ENCODE peak calls at places on chromosome 11, in eight cellular contexts. A, H, Y, C, Q, K, N and E are unnamed samples.

GRCh38 chr11:75421902-75422247 is 11.1 kb downstream of the KLHL35 start:
- DNase-seq in A (no peak), C (no peak), Y (no peak), H (no peak), Q (no peak), N (no peak), K (no peak), E (no peak)

GRCh38 chr11:17473071-17473744 is 3.4 kb downstream of the ABCC8 start:
- DNase-seq in Q (no peak), N (peak; percentile 8), A (peak; percentile 5), C (no peak), H (no peak), K (no peak), Y (no peak), E (no peak)

GRCh38 chr11:30911247-30911646 is 325.1 kb upstream of the MPPED2 start:
- DNase-seq in Q (no peak), Y (no peak), C (no peak), N (no peak), H (no peak), K (no peak), A (no peak), E (no peak)

GRCh38 chr11:108498046-108498815 is at the start of gene POGLUT3:
- DNase-seq in N (peak; percentile 86), A (peak; percentile 75), H (peak; percentile 62), C (peak; percentile 81), K (no peak), Y (peak; percentile 58), Q (peak; percentile 48), E (no peak)

GRCh38 chr11:33068611-33069340 is 29.4 kb downstream of the TCP11L1 start:
- DNase-seq in Q (no peak), K (no peak), N (no peak), A (no peak), H (no peak), C (no peak), Y (no peak), E (no peak)

GRCh38 chr11:124402326-124402922 is 3.6 kb upstream of the OR8B3 start:
- DNase-seq in H (no peak), C (no peak), Y (peak; percentile 11), K (peak; percentile 62), N (peak; percentile 89), Q (peak; percentile 92), A (peak; percentile 93), E (peak; percentile 58)

GRCh38 chr11:76701701-76702100 is 31.2 kb upstream of the LRRC32 start:
- DNase-seq in Y (no peak), Q (peak; percentile 50), N (no peak), C (no peak), A (peak; percentile 84), K (no peak), H (no peak), E (no peak)

GRCh38 chr11:75223954-75224643 is 16.5 kb upstream of the TPBGL start:
- DNase-seq in A (no peak), Y (no peak), H (no peak), Q (no peak), N (no peak), K (no peak), C (peak; percentile 46), E (no peak)

GRCh38 chr11:103013426-103013825 is 57.9 kb upstream of the MMP13 start:
- DNase-seq in Q (peak; percentile 51), N (no peak), A (no peak), K (peak; percentile 50), Y (no peak), H (no peak), C (no peak), E (no peak)

GRCh38 chr11:44564198-44564597 is 1.3 kb upstream of the CD82 start:
- DNase-seq in Y (no peak), K (no peak), C (no peak), Q (no peak), A (peak; percentile 11), H (no peak), N (no peak), E (no peak)

GRCh38 chr11:118052581-118053206 is 24.2 kb upstream of the TMPRSS4 start:
- DNase-seq in N (no peak), K (no peak), A (no peak), Y (no peak), H (no peak), C (peak; percentile 45), Q (no peak), E (no peak)

GRCh38 chr11:1531961-1532586 is 40.0 kb downstream of the DUSP8 start:
- DNase-seq in Y (no peak), N (no peak), Q (no peak), H (no peak), A (peak; percentile 94), C (no peak), K (no peak), E (no peak)

GRCh38 chr11:125224391-125225015 is 60.0 kb downstream of the PKNOX2 start:
- DNase-seq in Y (no peak), C (no peak), H (no peak), N (peak; percentile 53), Q (peak; percentile 59), K (no peak), A (peak; percentile 33), E (no peak)

GRCh38 chr11:360326-361280 is 8.7 kb upstream of the B4GALNT4 start:
- DNase-seq in Y (no peak), K (no peak), Q (no peak), C (no peak), A (no peak), H (no peak), N (no peak), E (no peak)

GRCh38 chr11:66417000-66417399 is 3.8 kb upstream of the NPAS4 start:
- DNase-seq in Q (no peak), K (no peak), Y (no peak), N (no peak), H (no peak), A (no peak), C (no peak), E (no peak)

GRCh38 chr11:66420671-66421476 is at the start of gene NPAS4:
- DNase-seq in K (no peak), Q (no peak), N (no peak), C (no peak), H (no peak), Y (no peak), A (no peak), E (no peak)

GRCh38 chr11:66419825-66420224 is 1.0 kb upstream of the NPAS4 start:
- DNase-seq in H (no peak), C (no peak), N (no peak), Q (no peak), Y (no peak), K (no peak), A (no peak), E (no peak)

GRCh38 chr11:66418986-66419308 is 1.9 kb upstream of the NPAS4 start:
- DNase-seq in A (no peak), K (no peak), Q (no peak), C (no peak), H (no peak), Y (no peak), N (no peak), E (no peak)

GRCh38 chr11:66418168-66418985 is 2.5 kb upstream of the NPAS4 start:
- DNase-seq in C (no peak), H (peak; percentile 59), Y (peak; percentile 26), K (peak; percentile 82), A (peak; percentile 99), Q (peak; percentile 93), N (peak; percentile 85), E (peak; percentile 84)
- H3K4me3 ChIP-seq in C (no peak overlapping the region), H (no peak overlapping the region), Y (no peak overlapping the region), K (no peak overlapping the region), A (peak overlapping the region; percentile 1), Q (no peak overlapping the region), N (no peak overlapping the region), E (no peak overlapping the region)

GRCh38 chr11:115887727-115888126 is 383.5 kb upstream of the CADM1 start:
- DNase-seq in A (no peak), N (no peak), K (no peak), C (no peak), Q (no peak), H (no peak), Y (no peak), E (no peak)

GRCh38 chr11:115884800-115885445 is 380.7 kb upstream of the CADM1 start:
- DNase-seq in A (no peak), N (no peak), C (no peak), Y (no peak), H (no peak), K (no peak), Q (no peak), E (no peak)

GRCh38 chr11:115886111-115886733 is 382.0 kb upstream of the CADM1 start:
- DNase-seq in N (no peak), Y (no peak), K (no peak), Q (no peak), H (no peak), A (no peak), C (no peak), E (no peak)

GRCh38 chr11:115885446-115885978 is 381.3 kb upstream of the CADM1 start:
- DNase-seq in A (no peak), C (no peak), Y (no peak), K (no peak), H (no peak), N (no peak), Q (no peak), E (no peak)

GRCh38 chr11:115887316-115887715 is 383.1 kb upstream of the CADM1 start:
- DNase-seq in Y (no peak), K (no peak), A (no peak), C (no peak), H (no peak), Q (no peak), N (no peak), E (no peak)
- H3K4me3 ChIP-seq in Y (no peak overlapping the region), K (no peak overlapping the region), A (no peak overlapping the region), C (no peak overlapping the region), H (no peak overlapping the region), Q (no peak overlapping the region), N (no peak overlapping the region), E (no peak overlapping the region)

DNA sequence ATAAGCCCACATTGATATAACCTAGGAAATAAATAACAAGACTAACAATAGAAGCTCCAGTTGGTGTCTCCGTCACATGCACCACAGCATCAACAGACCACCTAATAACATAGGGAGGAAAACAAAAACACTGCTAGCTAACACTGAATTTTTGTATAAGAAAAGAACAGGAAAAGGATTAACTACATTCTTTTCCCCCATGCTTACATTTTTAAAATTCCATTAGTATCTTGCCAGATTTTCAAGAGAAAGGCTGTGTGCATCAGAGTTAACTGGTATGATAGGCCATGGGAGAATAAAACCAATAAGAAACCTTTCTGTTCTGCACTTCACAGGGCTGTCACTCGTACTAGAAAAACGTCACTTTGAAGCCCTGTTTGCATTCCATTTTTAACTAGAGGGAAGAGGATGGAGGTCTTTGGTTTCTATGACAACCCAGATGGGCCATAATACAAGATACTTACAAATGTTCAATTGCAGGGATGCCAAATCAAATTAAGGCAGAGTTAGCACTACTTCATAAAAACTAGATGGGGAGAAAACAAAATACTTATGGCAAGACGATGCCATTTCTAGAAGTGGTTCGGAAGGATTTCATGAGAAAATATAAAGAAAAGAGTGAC is 79.1 kb downstream of the LARGE2 start:
- DNase-seq in C (no peak), K (no peak), H (no peak), N (peak; percentile 80), Q (peak; percentile 64), Y (no peak), A (peak; percentile 52), E (no peak)
- H3K4me3 ChIP-seq in C (no peak overlapping the region), K (no peak overlapping the region), H (no peak overlapping the region), N (no peak overlapping the region), Q (no peak overlapping the region), Y (no peak overlapping the region), A (peak overlapping the region; percentile 11), E (no peak overlapping the region)

DNA sequence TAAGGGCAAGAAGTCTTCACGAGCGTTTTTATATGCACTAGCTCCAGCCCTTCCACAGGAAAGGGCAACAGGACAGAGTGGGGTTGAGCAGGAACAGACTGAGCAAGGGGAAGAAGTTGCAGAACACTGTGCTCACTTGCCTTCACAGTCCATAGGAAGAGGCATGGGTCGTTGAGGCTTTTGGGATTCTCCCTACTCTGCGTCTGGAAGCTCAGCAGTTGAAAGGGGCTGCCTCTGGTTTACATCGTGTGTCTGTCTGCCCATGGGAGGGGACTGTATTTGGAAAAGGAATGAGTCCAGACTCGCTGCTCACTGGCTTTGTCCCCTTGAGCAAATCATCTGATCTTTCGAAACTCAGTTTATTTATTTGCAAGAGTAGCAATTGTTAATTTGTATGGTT is 1.1 kb upstream of the PDGFD start:
- DNase-seq in Q (no peak), Y (no peak), C (no peak), N (no peak), K (no peak), H (no peak), A (no peak), E (no peak)
- H3K4me3 ChIP-seq in Q (no peak overlapping the region), Y (no peak overlapping the region), C (no peak overlapping the region), N (no peak overlapping the region), K (no peak overlapping the region), H (no peak overlapping the region), A (no peak overlapping the region), E (no peak overlapping the region)